ENCODE peak calls at places on chromosomes 16 and 17, in seven cellular contexts. E is HL-60; N is OCI-M1; B is stimulated activated CD4-positive, alpha-beta T cell treated with anti-CD3 and anti-CD28 coated beads, Interleukin-4, amount 100 ng/mL, for 24 hours; J is K562; C is AG04450; V is fibroblast of mammary gland. M is an unnamed sample.

GRCh38 chr16:12260647-12261262 is 284.2 kb downstream of the SNX29 start:
- DNase-seq in B (no peak), N (no peak), C (peak; percentile 55), V (peak; percentile 71), J (peak; percentile 82), E (no peak), M (no peak)

GRCh38 chr17:7834554-7834890 is 505 bp downstream of the KDM6B start:
- DNase-seq in C (no peak), E (no peak), B (peak; percentile 49), V (no peak), J (peak; percentile 64), N (no peak), M (peak; percentile 48)

GRCh38 chr17:66540131-66540781 is 237.8 kb downstream of the PRKCA start:
- DNase-seq in N (no peak), B (no peak), J (no peak), E (no peak), V (peak; percentile 95), C (peak; percentile 62), M (no peak)

GRCh38 chr17:38921756-38922411 is 3.5 kb upstream of the LASP1NB start:
- DNase-seq in E (peak; percentile 64), J (no peak), C (no peak), V (no peak), N (no peak), B (no peak), M (no peak)

GRCh38 chr16:4561565-4561964 is 5.4 kb downstream of the C16orf96 start:
- DNase-seq in E (no peak), J (no peak), V (no peak), N (no peak), B (no peak), C (no peak), M (no peak)

GRCh38 chr17:1746975-1747543 is 4.4 kb downstream of the SERPINF2 start:
- DNase-seq in E (no peak), J (no peak), N (no peak), C (no peak), B (no peak), V (peak; percentile 56), M (no peak)

GRCh38 chr17:55458977-55459376 is 37.3 kb upstream of the MMD start:
- DNase-seq in J (no peak), C (no peak), V (peak; percentile 97), B (peak; percentile 66), N (no peak), E (no peak), M (no peak)

GRCh38 chr17:6755731-6756184 is at the start of gene XAF1:
- DNase-seq in N (peak; percentile 91), C (peak; percentile 26), V (peak; percentile 60), E (peak; percentile 13), B (peak; percentile 40), J (no peak), M (no peak)

GRCh38 chr16:19701091-19701490 is 16.9 kb downstream of the KNOP1 start:
- DNase-seq in N (no peak), B (no peak), E (no peak), J (no peak), V (peak; percentile 30), C (no peak), M (no peak)

GRCh38 chr17:49035470-49036269 is 38.5 kb downstream of the IGF2BP1 start:
- DNase-seq in C (no peak), V (peak; percentile 54), B (peak; percentile 25), J (peak; percentile 50), E (peak; percentile 35), N (peak; percentile 19), M (no peak)